ENCODE peak calls at places on chromosome 3, in six cellular contexts. P is NCI-H1694, F is mucosa of descending colon, T is RPMI8226, V is HTR-8/SVneo, U is dorsolateral prefrontal cortex. N is an unnamed sample.

GRCh38 chr3:151096697-151097096 is 11.2 kb downstream of the MED12L start:
- DNase-seq in T (no peak), V (no peak), P (no peak), U (no peak), F (no peak), N (no peak)

GRCh38 chr3:141308588-141309218 is 59.6 kb upstream of the ZBTB38 start:
- DNase-seq in P (peak), F (peak), V (peak), U (no peak), T (peak), N (peak)

GRCh38 chr3:113193298-113193697 is 18.1 kb upstream of the BOC start:
- DNase-seq in P (no peak), T (no peak), V (no peak), U (no peak), F (no peak), N (no peak)

GRCh38 chr3:126926684-126927404 is 56.1 kb upstream of the PLXNA1 start:
- DNase-seq in F (peak), P (peak), U (peak), V (no peak), T (no peak), N (peak)

GRCh38 chr3:114673481-114673880 is 379.7 kb downstream of the TIGIT start:
- DNase-seq in T (no peak), F (no peak), V (no peak), P (no peak), U (no peak), N (no peak)

GRCh38 chr3:70516081-70516480 is 203.6 kb upstream of the MDFIC2 start:
- DNase-seq in F (no peak), U (no peak), P (no peak), V (no peak), T (no peak), N (no peak)

GRCh38 chr3:83729576-83729975 is 1229.2 kb upstream of the CADM2 start:
- DNase-seq in P (no peak), U (no peak), V (no peak), T (no peak), F (no peak), N (no peak)

GRCh38 chr3:58116161-58116955 is 94.4 kb downstream of the DNASE1L3 start:
- DNase-seq in T (peak), P (no peak), F (no peak), V (no peak), U (no peak), N (no peak)

GRCh38 chr3:46678280-46678679 is 15.2 kb downstream of the ALS2CL start:
- DNase-seq in F (no peak), P (no peak), V (no peak), T (no peak), U (no peak), N (no peak)

GRCh38 chr3:64300790-64301423 is 75.6 kb upstream of the PRICKLE2 start:
- DNase-seq in F (no peak), V (no peak), U (no peak), P (no peak), T (no peak), N (peak)

GRCh38 chr3:149702691-149703426 is 45.0 kb upstream of the WWTR1 start:
- DNase-seq in T (no peak), U (no peak), P (no peak), V (peak), F (no peak), N (peak)

GRCh38 chr3:115113367-115113766 is 33.7 kb downstream of the ZBTB20 start:
- DNase-seq in U (no peak), V (no peak), P (no peak), F (no peak), T (no peak), N (no peak)

GRCh38 chr3:108134555-108134880 is 43.7 kb upstream of the CD47 start:
- DNase-seq in T (no peak), U (no peak), F (no peak), P (no peak), V (no peak), N (no peak)

GRCh38 chr3:127542441-127542952 is 48.0 kb downstream of the TPRA1 start:
- DNase-seq in U (no peak), V (no peak), T (no peak), F (peak), P (no peak), N (no peak)

GRCh38 chr3:114827495-114827894 is 319.6 kb downstream of the ZBTB20 start:
- DNase-seq in F (peak), U (no peak), T (peak), V (no peak), P (peak), N (peak)

GRCh38 chr3:156509209-156510174 is 45.4 kb downstream of the SSR3 start:
- DNase-seq in T (peak), U (no peak), P (peak), V (peak), F (no peak), N (peak)

GRCh38 chr3:129526121-129526900 is 2.1 kb upstream of the RHO start:
- DNase-seq in F (peak), U (no peak), V (no peak), T (peak), P (no peak), N (no peak)

GRCh38 chr3:149507491-149508324 is 33.2 kb downstream of the TM4SF4 start:
- DNase-seq in F (no peak), P (no peak), U (no peak), V (no peak), T (peak), N (peak)

GRCh38 chr3:72661115-72661457 is 187.2 kb downstream of the SHQ1 start:
- DNase-seq in F (peak), U (peak), P (peak), T (no peak), V (peak), N (peak)

GRCh38 chr3:81216192-81216591 is 545.3 kb downstream of the GBE1 start:
- DNase-seq in T (no peak), P (no peak), V (peak), U (no peak), F (no peak), N (peak)

GRCh38 chr3:156483961-156484787 is 70.7 kb downstream of the SSR3 start:
- DNase-seq in T (peak), P (peak), F (peak), V (peak), U (no peak), N (peak)

GRCh38 chr3:32951410-32951811 is at the start of gene CCR4:
- DNase-seq in T (no peak), V (no peak), U (no peak), F (peak), P (no peak), N (no peak)

GRCh38 chr3:17355591-17355990 is 386.8 kb downstream of the TBC1D5 start:
- DNase-seq in V (no peak), T (no peak), F (no peak), P (no peak), U (no peak), N (no peak)

GRCh38 chr3:31936661-31937060 is 44.4 kb downstream of the OSBPL10 start:
- DNase-seq in P (no peak), T (no peak), V (no peak), F (no peak), U (no peak), N (no peak)

GRCh38 chr3:112813723-112814171 is 32.9 kb downstream of the CD200R1L start:
- DNase-seq in T (peak), U (no peak), F (peak), V (no peak), P (no peak), N (no peak)

GRCh38 chr3:196726788-196727675 is 12.6 kb upstream of the PAK2 start:
- DNase-seq in P (no peak), F (no peak), V (no peak), T (no peak), U (no peak), N (peak)

GRCh38 chr3:115134648-115135347 is 12.3 kb downstream of the ZBTB20 start:
- DNase-seq in T (no peak), U (no peak), P (no peak), F (no peak), V (no peak), N (no peak)

GRCh38 chr3:52091566-52092290 is 35.4 kb upstream of the DUSP7 start:
- DNase-seq in T (no peak), V (no peak), U (peak), F (no peak), P (no peak), N (no peak)

GRCh38 chr3:125644036-125645025 is 49.0 kb upstream of the OSBPL11 start:
- DNase-seq in T (no peak), V (no peak), P (no peak), F (peak), U (no peak), N (no peak)

GRCh38 chr3:122857019-122857418 is 62.1 kb downstream of the SLC49A4 start:
- DNase-seq in F (no peak), V (no peak), U (no peak), T (no peak), P (no peak), N (peak)

N was measured in ELR.